ENCODE peak calls at places on chromosomes 7 and 10, in seven cellular contexts. C is HL-60; F is NCI-H2081; Z is upper lobe of left lung; T is memory B cell; R is ELF-1; X is CD8-positive, alpha-beta T cell. N is an unnamed sample.
A peak's percentile ranks its signal among the peaks of the same experiment; 100 is the strongest.

GRCh38 chr7:28953628-28954027 is 4.5 kb downstream of the TRIL start:
- DNase-seq in X (no peak), C (no peak), Z (no peak), T (no peak), R (peak; percentile 64), F (peak; percentile 20), N (no peak)

GRCh38 chr7:14403587-14403986 is 414.1 kb upstream of the ETV1 start:
- DNase-seq in C (no peak), R (no peak), F (no peak), X (no peak), T (no peak), Z (no peak), N (no peak)

GRCh38 chr7:52944916-52945315 is 90.5 kb upstream of the POM121L12 start:
- DNase-seq in T (no peak), C (no peak), Z (no peak), F (no peak), X (no peak), R (no peak), N (no peak)

GRCh38 chr7:33905389-33906032 is at the start of gene BMPER:
- DNase-seq in C (no peak), T (no peak), R (peak; percentile 70), X (no peak), F (peak; percentile 78), Z (peak; percentile 85), N (peak; percentile 36)

GRCh38 chr10:128859738-128860386 is 607.2 kb upstream of the MGMT start:
- DNase-seq in C (no peak), T (no peak), F (no peak), X (no peak), R (no peak), Z (no peak), N (no peak)

GRCh38 chr7:149777551-149778326 is 4.4 kb upstream of the ZNF467 start:
- DNase-seq in X (no peak), C (no peak), R (no peak), Z (peak; percentile 78), T (no peak), F (no peak), N (no peak)

GRCh38 chr10:34433241-34434076 is 381.6 kb downstream of the PARD3 start:
- DNase-seq in T (no peak), C (no peak), F (no peak), Z (no peak), X (no peak), R (no peak), N (no peak)

GRCh38 chr7:4794591-4795350 is 19.3 kb downstream of the AP5Z1 start:
- DNase-seq in F (no peak), X (no peak), Z (no peak), R (peak; percentile 84), C (no peak), T (no peak), N (no peak)

GRCh38 chr10:110074298-110074697 is 66.5 kb downstream of the ADD3 start:
- DNase-seq in T (no peak), C (no peak), F (no peak), Z (no peak), X (no peak), R (no peak), N (no peak)

GRCh38 chr7:37284805-37285211 is 163.9 kb downstream of the ELMO1 start:
- DNase-seq in R (peak; percentile 79), X (no peak), Z (no peak), C (no peak), T (peak; percentile 38), F (peak; percentile 65), N (peak; percentile 52)

GRCh38 chr7:33757563-33758165 is 147.7 kb upstream of the BMPER start:
- DNase-seq in F (peak; percentile 60), T (no peak), C (no peak), Z (no peak), R (no peak), X (no peak), N (no peak)

GRCh38 chr7:77910124-77910523 is 111.6 kb downstream of the PHTF2 start:
- DNase-seq in Z (no peak), R (no peak), T (no peak), C (no peak), F (no peak), X (no peak), N (no peak)

GRCh38 chr10:82609845-82610244 is 734.9 kb downstream of the NRG3 start:
- DNase-seq in X (no peak), C (no peak), T (no peak), F (no peak), Z (no peak), R (peak; percentile 5), N (no peak)

GRCh38 chr7:155355176-155355575 is 57.5 kb downstream of the INSIG1 start:
- DNase-seq in Z (no peak), F (no peak), R (no peak), X (no peak), C (no peak), T (no peak), N (no peak)

GRCh38 chr7:128259131-128260056 is 18.3 kb downstream of the LEP start:
- DNase-seq in T (no peak), F (no peak), C (no peak), Z (no peak), X (no peak), R (peak; percentile 86), N (no peak)

GRCh38 chr10:93554760-93555432 is 11.6 kb upstream of the FFAR4 start:
- DNase-seq in X (no peak), R (peak; percentile 88), F (peak; percentile 53), T (peak; percentile 36), C (peak; percentile 55), Z (no peak), N (no peak)

GRCh38 chr7:84232653-84233052 is 38.1 kb upstream of the SEMA3A start:
- DNase-seq in C (no peak), R (no peak), X (no peak), F (no peak), T (no peak), Z (no peak), N (no peak)

GRCh38 chr10:3783721-3784432 is 1.1 kb downstream of the KLF6 start:
- DNase-seq in C (peak; percentile 68), R (peak; percentile 93), X (no peak), F (peak; percentile 84), T (peak; percentile 46), Z (no peak), N (peak; percentile 48)

GRCh38 chr7:90242369-90243168 is 2.4 kb upstream of the CFAP69 start:
- DNase-seq in T (no peak), F (no peak), X (no peak), Z (no peak), R (no peak), C (no peak), N (no peak)

GRCh38 chr10:86103391-86104101 is 263.0 kb downstream of the GRID1 start:
- DNase-seq in R (peak; percentile 33), T (no peak), C (no peak), X (no peak), F (no peak), Z (no peak), N (no peak)

GRCh38 chr10:63886281-63887025 is 365.3 kb downstream of the REEP3 start:
- DNase-seq in T (no peak), Z (no peak), C (no peak), X (no peak), F (no peak), R (no peak), N (no peak)

GRCh38 chr7:30888783-30889182 is 22.9 kb upstream of the AQP1 start:
- DNase-seq in T (no peak), X (no peak), R (no peak), C (no peak), F (no peak), Z (no peak), N (peak; percentile 18)

GRCh38 chr7:149742075-149742701 is 31.2 kb downstream of the ZNF467 start:
- DNase-seq in F (peak; percentile 84), R (peak; percentile 89), X (peak; percentile 25), C (peak; percentile 47), T (peak; percentile 45), Z (no peak), N (peak; percentile 66)

GRCh38 chr10:98252451-98252850 is 15.5 kb downstream of the LOXL4 start:
- DNase-seq in Z (no peak), C (no peak), R (no peak), T (no peak), X (no peak), F (no peak), N (no peak)

GRCh38 chr7:84251183-84251845 is 56.7 kb upstream of the SEMA3A start:
- DNase-seq in C (no peak), F (no peak), T (no peak), Z (no peak), R (no peak), X (no peak), N (no peak)

GRCh38 chr10:48448796-48449195 is 142.3 kb downstream of the MAPK8 start:
- DNase-seq in X (no peak), T (no peak), Z (no peak), C (no peak), F (no peak), R (no peak), N (no peak)

GRCh38 chr10:132601567-132601966 is 64.0 kb downstream of the INPP5A start:
- DNase-seq in T (no peak), R (no peak), C (no peak), X (no peak), F (no peak), Z (no peak), N (no peak)

GRCh38 chr7:101995121-101995520 is 177.7 kb downstream of the CUX1 start:
- DNase-seq in X (no peak), R (no peak), F (no peak), C (no peak), Z (no peak), T (no peak), N (no peak)

GRCh38 chr10:13349776-13350274 is 1.7 kb upstream of the SEPHS1 start:
- DNase-seq in R (peak; percentile 93), T (no peak), Z (peak; percentile 67), C (no peak), X (no peak), F (no peak), N (no peak)

GRCh38 chr7:142357953-142358520 is 100.2 kb upstream of the PRSS58 start:
- DNase-seq in Z (no peak), R (peak; percentile 64), X (no peak), C (peak; percentile 44), T (no peak), F (peak; percentile 76), N (no peak)

GRCh38 chr7:94052398-94053180 is 48.4 kb upstream of the BET1 start:
- DNase-seq in Z (no peak), T (peak; percentile 41), C (no peak), X (no peak), R (no peak), F (no peak), N (no peak)

GRCh38 chr10:11144626-11145497 is 127.2 kb downstream of the CELF2 start:
- DNase-seq in X (no peak), F (peak; percentile 12), T (no peak), C (no peak), Z (no peak), R (no peak), N (no peak)

GRCh38 chr10:97904026-97904410 is 54.4 kb downstream of the GOLGA7B start:
- DNase-seq in T (no peak), Z (no peak), X (no peak), C (no peak), F (no peak), R (no peak), N (no peak)

GRCh38 chr10:4331150-4331549 is 494.9 kb upstream of the AKR1E2 start:
- DNase-seq in Z (no peak), X (no peak), T (no peak), R (peak; percentile 20), F (peak; percentile 4), C (no peak), N (no peak)

GRCh38 chr7:26298432-26299058 is 6.9 kb downstream of the SNX10 start:
- DNase-seq in T (no peak), R (no peak), X (no peak), F (no peak), C (no peak), Z (no peak), N (no peak)

GRCh38 chr7:47875998-47876744 is 72.1 kb downstream of the PKD1L1 start:
- DNase-seq in C (no peak), X (no peak), R (no peak), F (no peak), T (no peak), Z (no peak), N (no peak)

N was measured in occipital lobe.